ENCODE peak calls at places on chromosomes 3 and 15, in four cellular contexts. One of them, this sample, is unnamed.

GRCh38 chr15:26179906-26180305 is 316.8 kb upstream of the ATP10A start:
- DNase-seq in IMR-90: no peak
- DNase-seq in A549: peak
- DNase-seq in SK-N-SH: peak
- DNase-seq in this sample: no peak

GRCh38 chr15:88638626-88639372 is at the start of gene ISG20:
- DNase-seq in SK-N-SH: peak
- DNase-seq in IMR-90: peak
- DNase-seq in A549: peak
- DNase-seq in this sample: peak

GRCh38 chr3:41701196-41701698 is 260.7 kb downstream of the ULK4 start:
- DNase-seq in A549: no peak
- DNase-seq in SK-N-SH: no peak
- DNase-seq in IMR-90: no peak
- DNase-seq in this sample: no peak

GRCh38 chr3:69370156-69370944 is 15.5 kb downstream of the FRMD4B start:
- DNase-seq in IMR-90: no peak
- DNase-seq in SK-N-SH: no peak
- DNase-seq in A549: no peak
- DNase-seq in this sample: no peak

GRCh38 chr3:50978991-50979667 is 304.4 kb downstream of the DOCK3 start:
- DNase-seq in SK-N-SH: no peak
- DNase-seq in IMR-90: no peak
- DNase-seq in A549: no peak
- DNase-seq in this sample: no peak

GRCh38 chr3:117074833-117075232 is 365.3 kb downstream of the TUSC7 start:
- DNase-seq in A549: no peak
- DNase-seq in IMR-90: peak
- DNase-seq in SK-N-SH: no peak
- DNase-seq in this sample: no peak

GRCh38 chr3:171535133-171535532 is 74.9 kb upstream of the TNIK start:
- DNase-seq in SK-N-SH: no peak
- DNase-seq in IMR-90: no peak
- DNase-seq in A549: no peak
- DNase-seq in this sample: no peak

GRCh38 chr15:57859130-57859685 is 152.7 kb downstream of the POLR2M start:
- DNase-seq in A549: no peak
- DNase-seq in SK-N-SH: no peak
- DNase-seq in IMR-90: no peak
- DNase-seq in this sample: no peak

GRCh38 chr3:86934851-86935250 is 56.1 kb downstream of the VGLL3 start:
- DNase-seq in SK-N-SH: no peak
- DNase-seq in IMR-90: no peak
- DNase-seq in A549: no peak
- DNase-seq in this sample: no peak

GRCh38 chr15:82414536-82415191 is 15.0 kb upstream of the GOLGA6L9 start:
- DNase-seq in SK-N-SH: no peak
- DNase-seq in IMR-90: peak
- DNase-seq in A549: peak
- DNase-seq in this sample: no peak

GRCh38 chr15:60781211-60781713 is 302.3 kb upstream of the ICE2 start:
- DNase-seq in IMR-90: no peak
- DNase-seq in A549: no peak
- DNase-seq in SK-N-SH: no peak
- DNase-seq in this sample: no peak

GRCh38 chr15:62068071-62068786 is 1.5 kb downstream of the C2CD4A start:
- DNase-seq in IMR-90: no peak
- DNase-seq in SK-N-SH: peak
- DNase-seq in A549: peak
- DNase-seq in this sample: peak

GRCh38 chr3:182704926-182705325 is 88.4 kb upstream of the ATP11B start:
- DNase-seq in IMR-90: no peak
- DNase-seq in SK-N-SH: no peak
- DNase-seq in A549: no peak
- DNase-seq in this sample: no peak
- TF ChIP-seq SMC3 in IMR-90: no peak
- TF ChIP-seq SMC3 in SK-N-SH: no peak
- TF ChIP-seq SMC3 in A549: no peak
- TF ChIP-seq SMC3 in this sample: no peak

GRCh38 chr15:51751687-51752683 is 588 bp downstream of the TMOD2 start:
- DNase-seq in SK-N-SH: peak
- DNase-seq in IMR-90: peak
- DNase-seq in A549: peak
- DNase-seq in this sample: peak
- TF ChIP-seq SMC3 in SK-N-SH: no peak
- TF ChIP-seq SMC3 in IMR-90: no peak
- TF ChIP-seq SMC3 in A549: no peak
- TF ChIP-seq SMC3 in this sample: no peak

GRCh38 chr3:138188013-138188352 is 882 bp downstream of the ARMC8 start:
- DNase-seq in IMR-90: peak
- DNase-seq in A549: no peak
- DNase-seq in SK-N-SH: no peak
- DNase-seq in this sample: peak

GRCh38 chr3:138187296-138188012 is at the start of gene ARMC8:
- DNase-seq in A549: peak
- DNase-seq in SK-N-SH: peak
- DNase-seq in IMR-90: no peak
- DNase-seq in this sample: no peak

GRCh38 chr3:138184994-138185393 is 2.1 kb upstream of the ARMC8 start:
- DNase-seq in SK-N-SH: no peak
- DNase-seq in IMR-90: peak
- DNase-seq in A549: no peak
- DNase-seq in this sample: no peak

GRCh38 chr3:138186803-138187295 is 252 bp upstream of the ARMC8 start:
- DNase-seq in A549: peak
- DNase-seq in SK-N-SH: peak
- DNase-seq in IMR-90: peak
- DNase-seq in this sample: peak

DNA sequence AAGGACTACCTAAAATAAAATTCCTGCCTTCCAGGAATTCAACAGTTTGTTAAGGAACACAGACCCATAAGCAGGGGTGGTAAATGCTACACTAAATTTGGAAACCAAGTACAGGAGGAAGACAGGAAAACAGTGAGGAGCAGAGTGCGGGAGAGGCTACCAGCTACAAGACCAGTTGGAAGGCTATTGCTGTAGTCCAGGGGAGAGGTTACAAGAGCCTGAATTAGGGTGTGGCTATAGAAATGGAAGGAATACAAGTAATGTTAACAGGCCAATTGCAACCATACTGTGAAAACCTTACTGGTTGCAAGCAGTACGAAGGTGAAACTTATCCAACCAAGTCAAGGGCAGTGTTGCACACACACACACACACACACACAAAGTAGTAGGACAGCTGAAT is 885 bp upstream of the ARMC8 start:
- DNase-seq in IMR-90: no peak
- DNase-seq in A549: peak
- DNase-seq in SK-N-SH: no peak
- DNase-seq in this sample: no peak
- TF ChIP-seq SMC3 in IMR-90: no peak
- TF ChIP-seq SMC3 in A549: no peak
- TF ChIP-seq SMC3 in SK-N-SH: no peak
- TF ChIP-seq SMC3 in this sample: no peak

DNA sequence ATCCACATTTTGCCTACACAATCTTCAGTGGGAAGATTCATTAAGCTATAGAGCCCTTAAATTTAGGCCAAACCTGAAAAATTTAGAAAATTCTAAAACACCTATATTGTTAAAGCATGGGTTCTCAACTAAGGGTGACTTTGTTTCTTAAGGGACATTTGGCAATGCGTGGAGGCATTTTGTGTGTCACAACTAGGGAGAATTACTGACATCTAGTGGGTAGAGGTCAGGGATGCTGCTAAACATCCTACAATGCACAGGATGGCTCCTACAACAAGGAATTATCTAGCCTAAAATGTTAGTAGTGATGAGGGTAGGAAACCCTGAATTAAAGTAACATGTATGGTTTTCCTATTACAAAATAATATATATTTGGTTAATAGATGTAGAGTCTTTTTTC is 55.8 kb downstream of the TBC1D5 start:
- DNase-seq in IMR-90: no peak
- DNase-seq in SK-N-SH: peak
- DNase-seq in A549: peak
- DNase-seq in this sample: no peak
- TF ChIP-seq SMC3 in IMR-90: no peak
- TF ChIP-seq SMC3 in SK-N-SH: peak
- TF ChIP-seq SMC3 in A549: peak
- TF ChIP-seq SMC3 in this sample: no peak

GRCh38 chr15:65132841-65133549 is 613 bp downstream of the PDCD7 start:
- DNase-seq in SK-N-SH: peak
- DNase-seq in A549: peak
- DNase-seq in IMR-90: peak
- DNase-seq in this sample: peak
- TF ChIP-seq SMC3 in SK-N-SH: no peak
- TF ChIP-seq SMC3 in A549: no peak
- TF ChIP-seq SMC3 in IMR-90: no peak
- TF ChIP-seq SMC3 in this sample: no peak

DNA sequence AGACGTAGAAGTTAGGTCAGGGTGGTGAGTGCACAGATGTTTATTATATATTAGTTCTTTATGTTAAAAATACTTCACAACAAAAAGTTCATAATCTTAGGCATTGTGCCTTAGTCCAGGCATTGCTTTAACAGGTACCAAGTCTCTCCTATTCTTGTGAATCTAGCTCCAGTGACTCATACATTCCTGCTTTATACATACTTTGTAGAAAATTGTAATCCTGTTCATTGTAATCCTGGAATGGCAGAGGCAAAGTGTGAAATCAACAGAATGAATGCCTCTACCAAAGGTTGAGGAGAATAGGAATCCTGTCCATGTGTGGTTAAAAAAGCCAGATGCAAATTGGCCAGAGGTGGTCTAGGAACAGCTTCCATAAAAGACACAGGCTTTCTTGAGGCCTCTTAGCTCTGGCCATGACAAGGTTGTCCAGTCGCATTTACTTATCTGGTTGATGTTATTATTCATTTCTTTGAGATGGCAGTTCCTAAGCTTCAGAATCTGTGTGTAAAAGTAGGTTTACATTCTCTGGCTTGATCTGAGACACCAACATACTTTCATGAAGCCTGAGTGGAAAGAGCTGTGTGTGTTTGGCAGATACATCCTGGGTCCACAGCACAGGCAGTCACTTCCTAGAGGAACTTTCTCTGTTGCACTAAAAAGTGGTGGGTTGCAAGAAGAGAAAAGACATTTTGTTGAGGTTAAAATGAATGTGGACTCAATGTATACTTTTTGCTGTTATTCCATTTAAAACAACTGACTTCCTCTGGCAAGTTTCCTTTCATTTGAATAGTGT is 109.1 kb downstream of the CDIN1 start:
- DNase-seq in SK-N-SH: no peak
- DNase-seq in A549: no peak
- DNase-seq in IMR-90: peak
- DNase-seq in this sample: no peak
- TF ChIP-seq SMC3 in SK-N-SH: no peak
- TF ChIP-seq SMC3 in A549: no peak
- TF ChIP-seq SMC3 in IMR-90: no peak
- TF ChIP-seq SMC3 in this sample: no peak

DNA sequence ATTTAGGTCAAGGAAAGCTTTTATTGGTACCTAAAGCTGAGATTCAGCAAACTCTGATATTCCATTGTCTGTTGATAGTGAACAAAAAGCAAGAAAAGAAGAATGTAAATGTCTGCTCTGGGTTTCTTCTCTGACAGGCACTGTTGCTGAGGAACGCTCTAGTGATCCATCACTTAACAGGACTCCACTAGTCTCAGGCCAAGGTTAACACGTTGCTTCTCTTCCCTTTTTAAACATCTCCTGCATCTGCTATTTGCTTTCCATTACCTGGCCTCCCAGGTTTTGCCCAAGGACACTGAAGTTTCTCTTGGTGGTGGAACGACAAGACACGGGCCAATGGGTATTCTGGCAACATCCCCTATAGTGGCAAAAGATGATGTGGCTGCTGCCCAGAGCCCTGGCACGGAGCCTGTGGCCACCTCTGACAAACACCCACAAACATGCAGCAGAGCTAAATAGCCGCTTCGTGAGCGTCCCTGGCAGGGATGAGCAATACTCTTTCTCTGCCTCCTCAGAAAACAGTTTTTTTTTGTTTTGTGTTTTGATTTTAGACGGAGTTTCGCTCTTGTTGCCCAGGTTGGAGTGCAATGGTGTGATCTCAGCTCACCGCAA is 97.8 kb upstream of the AKAP13 start:
- DNase-seq in SK-N-SH: no peak
- DNase-seq in IMR-90: peak
- DNase-seq in A549: no peak
- DNase-seq in this sample: no peak
- TF ChIP-seq SMC3 in SK-N-SH: no peak
- TF ChIP-seq SMC3 in IMR-90: no peak
- TF ChIP-seq SMC3 in A549: no peak
- TF ChIP-seq SMC3 in this sample: no peak

GRCh38 chr3:9253327-9253726 is 3.9 kb upstream of the SRGAP3 start:
- DNase-seq in IMR-90: peak
- DNase-seq in SK-N-SH: no peak
- DNase-seq in A549: no peak
- DNase-seq in this sample: no peak
- TF ChIP-seq SMC3 in IMR-90: no peak
- TF ChIP-seq SMC3 in SK-N-SH: no peak
- TF ChIP-seq SMC3 in A549: no peak
- TF ChIP-seq SMC3 in this sample: no peak

GRCh38 chr3:66744986-66745385 is 244.2 kb upstream of the LRIG1 start:
- DNase-seq in SK-N-SH: no peak
- DNase-seq in IMR-90: peak
- DNase-seq in A549: no peak
- DNase-seq in this sample: no peak
- TF ChIP-seq SMC3 in SK-N-SH: no peak
- TF ChIP-seq SMC3 in IMR-90: no peak
- TF ChIP-seq SMC3 in A549: no peak
- TF ChIP-seq SMC3 in this sample: no peak

This sample was measured in K562.